ENCODE peak calls at places on chromosomes 4 and X, in nine cellular contexts. One of them, this sample, is unnamed.

GRCh38 chr4:101127176-101127790 is 220.0 kb downstream of the PPP3CA start:
- DNase-seq in neuronal stem cell: no peak
- DNase-seq in HFF-Myc: no peak
- DNase-seq in astrocyte: no peak
- DNase-seq in substantia nigra: no peak
- DNase-seq in pons: no peak
- DNase-seq in brain microvascular endothelial cell: no peak
- DNase-seq in amygdala: no peak
- DNase-seq in effector CD4-positive, alpha-beta T cell: no peak
- DNase-seq in this sample: no peak

GRCh38 chr4:76716020-76716419 is 181.9 kb downstream of the SOWAHB start:
- DNase-seq in HFF-Myc: no peak
- DNase-seq in astrocyte: no peak
- DNase-seq in neuronal stem cell: no peak
- DNase-seq in effector CD4-positive, alpha-beta T cell: no peak
- DNase-seq in pons: no peak
- DNase-seq in amygdala: no peak
- DNase-seq in brain microvascular endothelial cell: no peak
- DNase-seq in substantia nigra: no peak
- DNase-seq in this sample: no peak

GRCh38 chr4:43243433-43244116 is 351.1 kb downstream of the GRXCR1 start:
- DNase-seq in substantia nigra: no peak
- DNase-seq in pons: no peak
- DNase-seq in HFF-Myc: no peak
- DNase-seq in astrocyte: no peak
- DNase-seq in amygdala: no peak
- DNase-seq in brain microvascular endothelial cell: no peak
- DNase-seq in effector CD4-positive, alpha-beta T cell: no peak
- DNase-seq in neuronal stem cell: no peak
- DNase-seq in this sample: no peak

GRCh38 chr4:55237839-55238238 is 108.2 kb upstream of the SRD5A3 start:
- DNase-seq in HFF-Myc: no peak
- DNase-seq in pons: no peak
- DNase-seq in astrocyte: no peak
- DNase-seq in substantia nigra: no peak
- DNase-seq in neuronal stem cell: no peak
- DNase-seq in amygdala: no peak
- DNase-seq in effector CD4-positive, alpha-beta T cell: no peak
- DNase-seq in brain microvascular endothelial cell: no peak
- DNase-seq in this sample: no peak

GRCh38 chr4:15479089-15479912 is 9.6 kb downstream of the CC2D2A start:
- DNase-seq in astrocyte: peak
- DNase-seq in amygdala: peak
- DNase-seq in effector CD4-positive, alpha-beta T cell: no peak
- DNase-seq in substantia nigra: peak
- DNase-seq in brain microvascular endothelial cell: peak
- DNase-seq in pons: peak
- DNase-seq in HFF-Myc: peak
- DNase-seq in neuronal stem cell: peak
- DNase-seq in this sample: peak

GRCh38 chrX:2707334-2707760 is 16.3 kb downstream of the CD99 start:
- DNase-seq in substantia nigra: no peak
- DNase-seq in effector CD4-positive, alpha-beta T cell: peak
- DNase-seq in neuronal stem cell: no peak
- DNase-seq in brain microvascular endothelial cell: peak
- DNase-seq in amygdala: no peak
- DNase-seq in astrocyte: peak
- DNase-seq in HFF-Myc: peak
- DNase-seq in pons: peak
- DNase-seq in this sample: no peak

GRCh38 chr4:54898941-54899340 is 226.5 kb downstream of the KDR start:
- DNase-seq in HFF-Myc: no peak
- DNase-seq in brain microvascular endothelial cell: peak
- DNase-seq in amygdala: no peak
- DNase-seq in pons: no peak
- DNase-seq in neuronal stem cell: no peak
- DNase-seq in astrocyte: peak
- DNase-seq in substantia nigra: no peak
- DNase-seq in effector CD4-positive, alpha-beta T cell: no peak
- DNase-seq in this sample: no peak

GRCh38 chr4:5720157-5720850 is 9.3 kb downstream of the EVC start:
- DNase-seq in astrocyte: no peak
- DNase-seq in effector CD4-positive, alpha-beta T cell: no peak
- DNase-seq in substantia nigra: no peak
- DNase-seq in brain microvascular endothelial cell: no peak
- DNase-seq in HFF-Myc: no peak
- DNase-seq in amygdala: no peak
- DNase-seq in pons: no peak
- DNase-seq in neuronal stem cell: no peak
- DNase-seq in this sample: no peak

GRCh38 chr4:55503164-55503563 is 43.5 kb downstream of the CLOCK start:
- DNase-seq in substantia nigra: no peak
- DNase-seq in neuronal stem cell: no peak
- DNase-seq in astrocyte: peak
- DNase-seq in effector CD4-positive, alpha-beta T cell: no peak
- DNase-seq in brain microvascular endothelial cell: peak
- DNase-seq in pons: no peak
- DNase-seq in HFF-Myc: peak
- DNase-seq in amygdala: no peak
- DNase-seq in this sample: no peak

GRCh38 chr4:145815626-145816025 is 123.0 kb downstream of the ZNF827 start:
- DNase-seq in HFF-Myc: no peak
- DNase-seq in pons: no peak
- DNase-seq in substantia nigra: no peak
- DNase-seq in neuronal stem cell: no peak
- DNase-seq in brain microvascular endothelial cell: no peak
- DNase-seq in astrocyte: peak
- DNase-seq in effector CD4-positive, alpha-beta T cell: no peak
- DNase-seq in amygdala: no peak
- DNase-seq in this sample: no peak

GRCh38 chrX:47566841-47567240 is 5.8 kb downstream of the ARAF start:
- DNase-seq in astrocyte: no peak
- DNase-seq in substantia nigra: no peak
- DNase-seq in amygdala: no peak
- DNase-seq in neuronal stem cell: no peak
- DNase-seq in brain microvascular endothelial cell: no peak
- DNase-seq in pons: no peak
- DNase-seq in effector CD4-positive, alpha-beta T cell: no peak
- DNase-seq in HFF-Myc: no peak
- DNase-seq in this sample: no peak

GRCh38 chr4:78409612-78410202 is 141.9 kb upstream of the ANXA3 start:
- DNase-seq in effector CD4-positive, alpha-beta T cell: no peak
- DNase-seq in neuronal stem cell: no peak
- DNase-seq in astrocyte: no peak
- DNase-seq in substantia nigra: no peak
- DNase-seq in brain microvascular endothelial cell: no peak
- DNase-seq in HFF-Myc: no peak
- DNase-seq in amygdala: no peak
- DNase-seq in pons: no peak
- DNase-seq in this sample: no peak

GRCh38 chr4:11954093-11954492 is 525.4 kb upstream of the HS3ST1 start:
- DNase-seq in HFF-Myc: no peak
- DNase-seq in brain microvascular endothelial cell: no peak
- DNase-seq in amygdala: no peak
- DNase-seq in astrocyte: no peak
- DNase-seq in pons: peak
- DNase-seq in substantia nigra: no peak
- DNase-seq in effector CD4-positive, alpha-beta T cell: no peak
- DNase-seq in neuronal stem cell: peak
- DNase-seq in this sample: no peak

GRCh38 chr4:5751073-5751917 is 40.3 kb downstream of the EVC start:
- DNase-seq in neuronal stem cell: no peak
- DNase-seq in amygdala: no peak
- DNase-seq in effector CD4-positive, alpha-beta T cell: no peak
- DNase-seq in HFF-Myc: peak
- DNase-seq in astrocyte: peak
- DNase-seq in substantia nigra: no peak
- DNase-seq in pons: no peak
- DNase-seq in brain microvascular endothelial cell: peak
- DNase-seq in this sample: peak

GRCh38 chr4:143626134-143626859 is 74.2 kb downstream of the FREM3 start:
- DNase-seq in astrocyte: peak
- DNase-seq in HFF-Myc: no peak
- DNase-seq in brain microvascular endothelial cell: peak
- DNase-seq in amygdala: no peak
- DNase-seq in pons: no peak
- DNase-seq in neuronal stem cell: no peak
- DNase-seq in substantia nigra: no peak
- DNase-seq in effector CD4-positive, alpha-beta T cell: no peak
- DNase-seq in this sample: peak

GRCh38 chr4:8506006-8506372 is 65.4 kb downstream of the TRMT44 start:
- DNase-seq in astrocyte: no peak
- DNase-seq in neuronal stem cell: no peak
- DNase-seq in HFF-Myc: no peak
- DNase-seq in pons: no peak
- DNase-seq in amygdala: no peak
- DNase-seq in substantia nigra: no peak
- DNase-seq in brain microvascular endothelial cell: no peak
- DNase-seq in effector CD4-positive, alpha-beta T cell: no peak
- DNase-seq in this sample: no peak

GRCh38 chr4:71680706-71681105 is 103.2 kb downstream of the GC start:
- DNase-seq in brain microvascular endothelial cell: no peak
- DNase-seq in HFF-Myc: no peak
- DNase-seq in neuronal stem cell: no peak
- DNase-seq in substantia nigra: no peak
- DNase-seq in effector CD4-positive, alpha-beta T cell: no peak
- DNase-seq in pons: no peak
- DNase-seq in astrocyte: peak
- DNase-seq in amygdala: no peak
- DNase-seq in this sample: no peak

GRCh38 chrX:18719852-18720251 is 12.4 kb downstream of the PPEF1 start:
- DNase-seq in pons: no peak
- DNase-seq in brain microvascular endothelial cell: no peak
- DNase-seq in HFF-Myc: no peak
- DNase-seq in astrocyte: no peak
- DNase-seq in substantia nigra: no peak
- DNase-seq in amygdala: no peak
- DNase-seq in effector CD4-positive, alpha-beta T cell: no peak
- DNase-seq in neuronal stem cell: no peak
- DNase-seq in this sample: no peak

GRCh38 chr4:144820706-144821105 is 174.8 kb downstream of the HHIP start:
- DNase-seq in neuronal stem cell: peak
- DNase-seq in pons: no peak
- DNase-seq in HFF-Myc: peak
- DNase-seq in amygdala: no peak
- DNase-seq in substantia nigra: no peak
- DNase-seq in effector CD4-positive, alpha-beta T cell: no peak
- DNase-seq in brain microvascular endothelial cell: peak
- DNase-seq in astrocyte: peak
- DNase-seq in this sample: no peak

This sample was measured in mesothelial cell of epicardium.